ENCODE peak calls at places on chromosomes 13 and 19, in nine cellular contexts. H, T, Q, A, S, C, V, L and F are unnamed samples.
A peak's percentile ranks its signal among the peaks of the same experiment; 100 is the strongest.

GRCh38 chr19:48591021-48591420 is 15.5 kb upstream of the SPACA4 start:
- DNase-seq in L (no peak), Q (peak; percentile 37), T (no peak), S (no peak), H (peak; percentile 28), V (peak; percentile 73), A (no peak), C (no peak), F (no peak)

GRCh38 chr13:97982286-97982685 is 28.8 kb downstream of the IPO5 start:
- DNase-seq in A (peak; percentile 54), S (no peak), V (no peak), C (no peak), L (no peak), Q (no peak), H (no peak), T (no peak), F (no peak)

GRCh38 chr13:67140006-67140405 is 90.1 kb downstream of the PCDH9 start:
- DNase-seq in V (no peak), T (no peak), S (no peak), L (no peak), A (no peak), C (no peak), Q (no peak), H (no peak), F (no peak)

GRCh38 chr19:14434543-14435319 is 1.6 kb downstream of the PKN1 start:
- DNase-seq in L (no peak), V (no peak), C (peak; percentile 79), H (peak; percentile 86), Q (peak; percentile 91), A (peak; percentile 61), S (no peak), T (peak; percentile 78), F (peak; percentile 54)

GRCh38 chr13:60244381-60244780 is 80.7 kb upstream of the DIAPH3 start:
- DNase-seq in C (no peak), T (no peak), A (no peak), H (no peak), S (no peak), L (no peak), V (no peak), Q (no peak), F (no peak)

GRCh38 chr13:111939285-111940278 is 127.4 kb upstream of the SOX1 start:
- DNase-seq in Q (no peak), L (no peak), A (no peak), T (no peak), S (no peak), H (no peak), V (no peak), C (no peak), F (no peak)

GRCh38 chr13:112525306-112525945 is 62.5 kb downstream of the TUBGCP3 start:
- DNase-seq in C (no peak), Q (no peak), S (no peak), V (no peak), T (no peak), A (no peak), H (no peak), L (no peak), F (peak; percentile 10)

GRCh38 chr19:38695319-38695683 is 47.9 kb downstream of the ACTN4 start:
- DNase-seq in L (no peak), Q (no peak), S (peak; percentile 23), C (no peak), A (no peak), T (no peak), V (no peak), H (no peak), F (no peak)

GRCh38 chr19:31146546-31147183 is 202.6 kb downstream of the TSHZ3 start:
- DNase-seq in L (peak; percentile 23), C (no peak), V (peak; percentile 36), H (peak; percentile 55), T (no peak), Q (no peak), S (no peak), A (no peak), F (no peak)

GRCh38 chr19:54893406-54893805 is 12.5 kb upstream of the NCR1 start:
- DNase-seq in V (peak; percentile 94), C (no peak), H (no peak), L (peak; percentile 89), A (no peak), Q (no peak), S (no peak), T (no peak), F (no peak)

GRCh38 chr19:14542721-14543328 is 13.4 kb downstream of the TECR start:
- DNase-seq in L (no peak), S (no peak), V (no peak), A (no peak), T (no peak), Q (peak; percentile 58), C (no peak), H (peak; percentile 65), F (peak; percentile 32)

DNA sequence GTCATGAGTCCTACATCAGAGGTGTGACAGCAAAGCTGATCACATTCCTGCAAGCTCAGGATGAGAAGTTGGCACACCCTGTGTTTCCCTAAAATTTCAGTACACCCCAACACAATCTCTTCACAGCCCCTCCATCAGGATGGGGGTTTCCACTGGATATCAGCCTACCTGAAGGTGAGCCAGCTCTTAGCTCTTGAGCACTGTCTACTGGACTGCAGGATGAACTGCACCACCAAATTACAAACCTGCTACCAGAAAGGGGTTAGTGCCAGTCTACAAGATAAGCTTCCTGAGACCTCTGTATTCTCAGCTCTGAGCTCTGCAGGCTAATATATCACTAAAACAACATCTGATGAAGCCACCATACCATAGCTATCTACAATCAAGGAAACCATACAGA is 1616.2 kb upstream of the SPRY2 start:
- DNase-seq in T (no peak), Q (no peak), A (no peak), V (peak; percentile 49), H (no peak), S (no peak), L (peak; percentile 21), C (no peak), F (no peak)
- TF ChIP-seq CTCF in T (no peak), Q (peak; percentile 8), A (no peak), V (peak; percentile 79), H (no peak), S (no peak), L (peak; percentile 45), C (no peak), F (no peak)

DNA sequence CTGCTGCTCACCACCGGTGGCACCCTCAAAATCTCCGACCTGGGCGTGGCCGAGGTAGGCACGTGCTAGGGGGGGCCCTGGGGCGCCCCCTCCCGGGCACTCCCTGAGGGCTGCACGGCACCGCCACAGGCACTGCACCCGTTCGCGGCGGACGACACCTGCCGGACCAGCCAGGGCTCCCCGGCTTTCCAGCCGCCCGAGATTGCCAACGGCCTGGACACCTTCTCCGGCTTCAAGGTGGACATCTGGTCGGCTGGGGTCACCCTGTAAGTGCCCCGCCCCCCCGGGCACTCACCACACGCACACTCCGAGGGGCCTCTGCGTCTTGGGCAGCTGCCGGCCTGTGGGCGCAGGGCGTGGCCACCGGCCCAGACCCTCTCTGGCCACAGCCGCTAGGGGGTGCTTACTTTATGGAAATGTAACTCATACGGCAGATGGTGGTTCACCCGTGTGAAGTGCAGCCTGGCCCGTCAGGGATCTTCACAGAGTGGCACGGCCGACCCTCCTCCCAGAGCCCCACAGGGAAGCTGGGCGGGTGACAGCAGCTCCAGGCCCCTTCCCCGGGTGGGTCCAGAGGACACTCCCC is 15.0 kb downstream of the STK11 start:
- DNase-seq in A (no peak), Q (no peak), C (no peak), S (no peak), L (no peak), T (peak; percentile 53), V (no peak), H (no peak), F (no peak)
- TF ChIP-seq CTCF in A (peak; percentile 3), Q (no peak), C (peak; percentile 41), S (no peak), L (no peak), T (no peak), V (peak; percentile 28), H (peak; percentile 32), F (no peak)

DNA sequence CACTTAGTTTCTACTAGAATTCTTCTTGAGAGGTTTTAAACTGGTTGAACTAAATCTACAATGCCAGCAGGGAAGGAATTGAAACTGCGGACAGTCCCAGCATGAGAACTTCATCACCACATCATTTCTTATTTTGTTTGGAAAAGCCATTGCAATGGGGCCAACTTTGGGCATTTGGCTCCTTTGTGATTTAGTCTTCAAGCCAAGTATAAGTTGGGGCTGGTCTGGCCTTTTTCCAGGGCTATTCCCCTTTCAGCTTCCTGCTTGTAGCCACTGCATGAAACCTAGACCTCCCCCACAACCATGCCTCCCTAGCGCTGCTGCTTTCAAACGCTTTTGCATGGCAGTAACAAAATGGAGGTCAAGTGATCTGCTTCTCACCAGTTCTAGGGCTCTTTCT is 142.3 kb downstream of the RGCC start:
- DNase-seq in T (no peak), Q (no peak), H (no peak), A (no peak), V (no peak), L (no peak), S (no peak), C (no peak), F (no peak)
- TF ChIP-seq CTCF in T (no peak), Q (no peak), H (no peak), A (no peak), V (no peak), L (no peak), S (no peak), C (no peak), F (no peak)

GRCh38 chr19:56297010-56297409 is 17.6 kb downstream of the ZSCAN5A start:
- DNase-seq in L (no peak), V (no peak), C (no peak), Q (no peak), H (no peak), T (no peak), A (no peak), S (no peak), F (no peak)

GRCh38 chr19:56291857-56292256 is 19.3 kb downstream of the EDDM13 start:
- DNase-seq in Q (no peak), V (no peak), A (no peak), T (no peak), C (no peak), H (no peak), S (no peak), L (no peak), F (no peak)

GRCh38 chr19:56290104-56290503 is 17.6 kb downstream of the EDDM13 start:
- DNase-seq in L (no peak), H (no peak), V (no peak), Q (no peak), T (no peak), S (no peak), C (no peak), A (no peak), F (no peak)

GRCh38 chr19:56295531-56296455 is 18.8 kb downstream of the ZSCAN5A start:
- DNase-seq in S (no peak), V (peak; percentile 5), H (no peak), L (no peak), A (no peak), C (no peak), T (no peak), Q (peak; percentile 43), F (no peak)

GRCh38 chr19:56294557-56294956 is 20.1 kb downstream of the ZSCAN5A start:
- DNase-seq in L (no peak), T (no peak), A (peak; percentile 58), C (peak; percentile 36), H (peak; percentile 33), V (no peak), S (no peak), Q (peak; percentile 43), F (no peak)
- TF ChIP-seq CTCF in L (no peak), T (no peak), A (no peak), C (no peak), H (no peak), V (no peak), S (no peak), Q (no peak), F (no peak)